ENCODE peak calls at places on chromosomes 6 and 20, in five cellular contexts. P, D, A, I and L are unnamed samples. For H3K27me3, the result is how much of the 10 kb centered on the place peaks cover.

GRCh38 chr6:138403324-138403800 is 661 bp upstream of the HEBP2 start:
- DNase-seq in A (peak), I (no peak), D (peak), P (no peak), L (no peak)

GRCh38 chr6:139152088-139152891 is 17.4 kb downstream of the HECA start:
- DNase-seq in D (no peak), I (peak), A (no peak), P (no peak), L (no peak)

GRCh38 chr6:106509420-106510089 is 119.7 kb downstream of the RTN4IP1 start:
- DNase-seq in I (no peak), P (peak), D (no peak), A (no peak), L (no peak)

GRCh38 chr6:145015739-145016558 is 719.4 kb downstream of the EPM2A start:
- DNase-seq in D (no peak), P (no peak), A (no peak), I (peak), L (peak)

GRCh38 chr6:102799051-102799450 is 1405.5 kb downstream of the GRIK2 start:
- DNase-seq in P (no peak), I (no peak), D (no peak), A (no peak), L (no peak)

GRCh38 chr20:25103526-25103925 is 21.6 kb upstream of the VSX1 start:
- DNase-seq in I (no peak), A (no peak), P (no peak), D (no peak), L (no peak)

GRCh38 chr6:139743629-139744028 is 369.2 kb upstream of the CITED2 start:
- DNase-seq in P (no peak), D (no peak), A (no peak), I (peak), L (peak)

GRCh38 chr6:5723905-5724691 is 282.6 kb downstream of the NRN1 start:
- DNase-seq in P (no peak), A (no peak), D (no peak), I (no peak), L (no peak)

GRCh38 chr20:61983965-61984364 is 81.7 kb downstream of the TAF4 start:
- DNase-seq in D (no peak), A (no peak), P (no peak), I (no peak), L (no peak)

GRCh38 chr6:163416380-163416629 is 1.8 kb downstream of the QKI start:
- DNase-seq in D (no peak), P (peak), I (no peak), A (no peak), L (no peak)

GRCh38 chr20:39164642-39165041 is 202.5 kb downstream of the DHX35 start:
- DNase-seq in D (no peak), I (no peak), P (no peak), A (no peak), L (no peak)

GRCh38 chr6:72348926-72349325 is 272.9 kb upstream of the KCNQ5 start:
- DNase-seq in I (peak), P (no peak), A (no peak), D (no peak), L (peak)

DNA sequence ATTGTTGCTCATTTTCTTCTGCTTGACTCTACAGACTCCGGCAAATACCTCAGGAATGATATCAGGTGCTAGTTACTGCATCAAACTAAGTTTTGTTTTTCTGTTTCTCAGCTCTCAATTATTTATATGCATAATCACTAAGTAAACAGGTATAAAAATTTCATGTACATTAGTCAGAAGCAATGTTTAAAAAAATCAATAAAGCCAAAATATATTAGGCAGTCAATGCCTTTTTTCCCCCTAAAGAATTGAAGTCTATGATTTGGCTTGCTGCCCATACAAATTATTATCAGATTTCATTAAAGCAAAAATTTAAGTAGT is 20.6 kb upstream of the MRS2 start:
- DNase-seq in P (no peak), A (no peak), I (no peak), D (no peak), L (no peak)
- H3K4me3 ChIP-seq in P (no peak), A (no peak), I (no peak), D (no peak), L (peak)

DNA sequence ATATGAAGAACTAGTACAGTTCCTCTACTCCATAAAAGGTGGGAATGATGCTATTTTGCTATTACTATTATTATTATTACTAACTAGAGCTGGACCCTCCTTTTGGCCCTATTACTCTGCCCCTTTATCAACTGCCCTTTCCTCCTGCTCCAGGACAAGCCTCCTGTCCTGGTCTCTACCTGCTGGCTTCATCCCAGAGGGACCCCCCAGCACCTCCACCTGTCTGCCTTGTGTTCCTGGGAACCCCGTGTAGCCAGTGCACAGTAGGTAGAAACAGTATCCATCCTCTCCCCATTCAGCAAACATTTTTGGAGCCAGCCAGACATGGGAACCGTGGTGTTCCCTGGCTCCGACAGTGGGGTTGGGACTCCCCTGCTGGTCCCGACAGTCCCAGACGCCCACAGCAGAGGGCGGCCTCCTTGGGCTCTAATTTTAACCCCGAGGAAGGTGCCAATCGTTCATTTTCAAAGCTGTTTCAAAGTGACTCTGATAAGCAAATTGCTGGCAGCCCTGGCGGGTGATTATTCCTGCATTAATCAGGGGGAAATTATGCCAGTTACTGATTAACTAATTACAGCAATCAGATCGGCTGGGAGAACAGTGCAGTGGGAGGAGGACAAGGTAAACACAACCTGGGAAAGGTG is 44.2 kb upstream of the MDGA1 start:
- DNase-seq in P (peak), D (no peak), A (no peak), I (no peak), L (no peak)
- TF ChIP-seq CTCF in P (peak), D (no peak), A (no peak), I (no peak), L (peak)

DNA sequence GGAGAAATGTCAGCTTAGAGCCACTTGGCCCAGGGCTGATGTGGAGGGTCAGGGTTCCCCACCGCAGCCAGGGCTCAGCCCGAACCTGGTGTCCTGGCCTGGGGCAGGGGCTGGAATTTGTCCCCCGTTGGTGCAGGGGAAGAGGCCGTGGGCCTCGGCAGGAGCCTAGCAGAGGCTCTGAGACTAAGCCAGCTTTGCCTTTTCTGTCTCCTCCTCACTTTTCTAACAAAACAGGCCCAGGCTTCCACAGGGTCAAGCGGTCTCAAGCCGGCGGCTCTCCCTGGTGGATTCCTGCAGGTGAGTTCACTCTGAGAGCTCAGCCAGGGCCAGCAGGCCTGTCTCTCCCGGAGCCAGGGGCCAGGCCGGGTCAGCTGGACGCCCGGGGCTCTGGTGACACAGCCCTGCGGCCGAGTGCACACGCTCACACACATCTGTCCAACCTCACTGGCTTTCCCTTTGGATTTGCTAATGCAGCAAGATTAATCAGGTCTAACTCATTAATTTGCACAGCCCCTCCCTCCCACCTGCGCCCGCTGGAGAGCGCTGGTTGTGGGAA is 2.9 kb upstream of the CHRNA4 start:
- DNase-seq in P (no peak), A (no peak), D (peak), I (no peak), L (no peak)
- H3K27me3 ChIP-seq in P (under half), A (under half), D (under half), I (half or more), L (half or more)

DNA sequence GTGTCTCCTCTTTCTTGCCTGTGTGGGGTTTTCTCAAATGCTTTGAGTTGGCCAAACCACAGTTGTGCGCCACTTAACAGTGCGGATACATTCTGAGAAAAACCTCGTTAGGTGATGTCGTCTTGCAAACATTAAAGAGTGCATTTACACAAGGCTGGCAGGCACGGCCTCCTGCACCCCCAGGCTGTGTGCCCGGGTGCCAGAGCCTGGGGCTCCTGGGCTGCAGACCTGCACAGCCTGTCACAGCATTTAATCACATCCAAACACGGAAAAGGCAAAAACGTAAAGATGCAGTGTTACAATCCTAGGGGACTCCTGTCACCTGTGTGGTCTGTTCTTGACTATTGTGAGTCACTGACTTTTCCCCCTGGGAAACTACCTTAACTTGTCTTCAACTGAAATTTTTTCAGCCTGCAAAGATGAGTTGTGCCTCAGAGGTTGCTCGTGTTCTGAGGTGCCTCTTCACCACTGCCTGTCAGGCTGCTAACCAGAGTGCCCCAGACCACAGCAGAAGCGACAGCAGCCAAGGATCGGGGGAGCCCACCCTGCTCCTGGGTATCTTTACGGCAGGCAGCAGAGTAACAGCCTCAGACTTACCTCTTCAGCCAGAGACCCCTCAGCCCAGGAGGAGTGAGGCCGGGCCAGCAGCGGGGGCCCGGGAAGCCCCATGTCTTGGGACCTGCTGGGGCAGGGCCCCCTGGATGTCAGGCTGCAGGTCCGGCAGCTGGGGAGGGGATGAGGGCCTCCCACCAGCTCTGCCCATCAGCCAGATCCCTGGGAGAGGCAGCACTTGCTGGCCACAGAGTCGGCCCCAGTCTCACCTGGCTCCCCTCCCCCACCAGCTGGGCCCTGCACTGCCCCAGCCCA is 683 bp upstream of the C20orf204 start:
- DNase-seq in I (no peak), P (no peak), A (no peak), D (no peak), L (no peak)
- H3K4me3 ChIP-seq in I (no peak), P (no peak), A (no peak), D (no peak), L (no peak)

GRCh38 chr6:8066108-8066507 is 1.9 kb upstream of the BLOC1S5 start:
- DNase-seq in D (no peak), P (peak), I (no peak), A (no peak), L (no peak)
- TF ChIP-seq CTCF in D (no peak), P (peak), I (no peak), A (no peak), L (peak)

GRCh38 chr20:33976959-33977358 is 16.8 kb upstream of the RALY start:
- DNase-seq in P (no peak), A (no peak), I (no peak), D (no peak), L (no peak)

GRCh38 chr20:33967126-33967525 is 26.6 kb upstream of the RALY start:
- DNase-seq in D (no peak), A (no peak), P (no peak), I (no peak), L (no peak)

GRCh38 chr20:33970229-33970628 is 23.5 kb upstream of the RALY start:
- DNase-seq in P (no peak), D (no peak), I (no peak), A (no peak), L (no peak)

GRCh38 chr20:33969563-33969962 is 24.1 kb upstream of the RALY start:
- DNase-seq in A (no peak), I (no peak), D (no peak), P (no peak), L (no peak)

DNA sequence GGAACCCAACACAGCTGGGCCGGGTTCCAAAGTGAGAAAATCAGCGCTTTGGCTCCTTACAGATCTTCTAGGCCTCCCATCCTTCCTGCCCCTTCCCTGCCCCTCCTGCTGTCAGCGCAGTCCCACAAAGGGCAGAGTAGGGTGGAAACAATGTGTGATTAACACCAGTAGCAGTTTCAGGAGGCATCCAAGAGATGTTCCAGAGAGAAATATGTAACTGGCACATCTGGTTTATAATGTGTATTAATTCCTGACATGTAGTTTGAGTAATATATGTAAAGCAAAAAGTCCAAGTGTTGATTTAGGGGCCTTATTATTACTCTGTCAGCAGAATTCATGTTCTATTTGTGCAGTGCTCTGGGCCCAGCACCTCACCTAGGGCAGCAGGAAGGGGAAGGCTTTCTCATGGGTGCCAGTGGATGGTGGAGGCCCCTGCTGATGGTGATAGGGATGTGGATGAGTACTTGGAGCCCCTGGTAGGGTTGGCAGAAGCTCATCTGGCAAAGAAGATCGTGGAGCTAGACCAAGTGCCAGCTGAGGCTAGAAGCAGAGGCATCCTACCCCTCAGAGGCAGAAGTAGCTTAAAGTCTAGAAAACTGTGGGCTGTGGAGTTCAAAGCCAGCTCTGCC is 22.4 kb upstream of the RALY start:
- DNase-seq in A (no peak), D (no peak), P (no peak), I (no peak), L (no peak)
- H3K27me3 ChIP-seq in A (under half), D (under half), P (under half), I (under half), L (under half)